ENCODE peak calls at places on chromosomes 5 and 9, in six cellular contexts. N is aorta, F is SK-N-MC, L is SJSA1, X is colonic mucosa, W is hepatocyte. G is an unnamed sample.
A peak's percentile ranks its signal among the peaks of the same experiment; 100 is the strongest.

GRCh38 chr9:136107155-136107952 is 11.3 kb downstream of the TMEM250 start:
- DNase-seq in F (no peak), L (no peak), W (no peak), X (peak; percentile 76), N (no peak), G (peak; percentile 82)

GRCh38 chr5:154136141-154136540 is 54.4 kb upstream of the GALNT10 start:
- DNase-seq in W (no peak), N (no peak), L (no peak), X (no peak), F (no peak), G (no peak)

GRCh38 chr5:142109356-142110045 is 922 bp downstream of the NDFIP1 start:
- DNase-seq in W (peak; percentile 32), X (peak; percentile 41), F (no peak), L (no peak), N (no peak), G (peak; percentile 14)

GRCh38 chr5:61228691-61229280 is 66.5 kb upstream of the SMIM15 start:
- DNase-seq in L (no peak), F (no peak), X (no peak), W (no peak), N (no peak), G (no peak)

GRCh38 chr5:93746406-93747056 is 5.1 kb upstream of the POU5F2 start:
- DNase-seq in F (no peak), N (no peak), L (no peak), X (no peak), W (no peak), G (no peak)

GRCh38 chr5:137672001-137672400 is 63.9 kb downstream of the KLHL3 start:
- DNase-seq in F (no peak), L (no peak), N (no peak), W (no peak), X (no peak), G (peak; percentile 10)

GRCh38 chr5:170108266-170108785 is 2.6 kb downstream of the FOXI1 start:
- DNase-seq in L (no peak), X (no peak), F (no peak), W (no peak), N (no peak), G (no peak)

GRCh38 chr9:85137606-85138150 is 468.1 kb downstream of the NTRK2 start:
- DNase-seq in L (no peak), W (no peak), F (no peak), X (no peak), N (no peak), G (no peak)

GRCh38 chr9:114272739-114273431 is 50.0 kb upstream of the ORM1 start:
- DNase-seq in N (peak; percentile 60), F (no peak), L (no peak), W (no peak), X (no peak), G (no peak)

GRCh38 chr5:759111-759741 is 25.3 kb downstream of the ZDHHC11B start:
- DNase-seq in N (peak; percentile 87), L (peak; percentile 49), W (peak; percentile 92), F (no peak), X (peak; percentile 84), G (peak; percentile 84)

GRCh38 chr5:90037646-90038045 is 371.9 kb downstream of the CETN3 start:
- DNase-seq in F (no peak), L (no peak), W (peak; percentile 15), X (no peak), N (no peak), G (no peak)
- H3K4me3 ChIP-seq in F (no peak overlapping the region), L (no peak overlapping the region), W (no peak overlapping the region), X (no peak overlapping the region), N (no peak overlapping the region), G (no peak overlapping the region)

DNA sequence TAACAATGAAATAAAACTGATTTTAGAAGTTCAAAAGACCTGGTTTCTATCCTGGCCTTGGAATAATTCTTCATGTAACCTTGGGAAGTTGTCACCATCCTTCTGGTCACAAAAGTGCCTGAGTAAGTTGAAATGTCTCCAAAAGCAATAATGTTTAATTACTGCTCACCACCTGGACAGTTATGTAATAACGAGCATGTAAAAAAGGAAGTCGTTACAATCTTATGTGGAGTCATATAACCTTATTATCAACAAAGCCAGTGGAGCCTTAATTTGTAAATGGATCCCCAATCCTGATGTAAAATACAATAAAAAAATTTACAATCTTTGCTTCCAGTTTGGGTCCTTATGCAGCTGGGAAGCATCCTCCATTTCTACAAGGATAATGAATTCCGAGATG is 64.2 kb upstream of the GPR151 start:
- DNase-seq in L (no peak), X (no peak), W (no peak), N (no peak), F (no peak), G (no peak)
- H3K4me3 ChIP-seq in L (no peak overlapping the region), X (no peak overlapping the region), W (no peak overlapping the region), N (no peak overlapping the region), F (no peak overlapping the region), G (no peak overlapping the region)

GRCh38 chr9:37415011-37415719 is 7.3 kb upstream of the GRHPR start:
- DNase-seq in W (peak; percentile 88), L (peak; percentile 66), N (peak; percentile 81), F (peak; percentile 16), X (peak; percentile 82), G (peak; percentile 78)
- H3K4me3 ChIP-seq in W (no peak overlapping the region), L (no peak overlapping the region), N (no peak overlapping the region), F (no peak overlapping the region), X (no peak overlapping the region), G (no peak overlapping the region)

GRCh38 chr5:131167615-131168014 is 2.6 kb upstream of the HINT1 start:
- DNase-seq in F (no peak), N (no peak), L (no peak), X (no peak), W (no peak), G (no peak)

GRCh38 chr5:131164931-131165727 is at the start of gene HINT1:
- DNase-seq in X (peak; percentile 95), F (peak; percentile 66), N (peak; percentile 97), W (peak; percentile 97), L (peak; percentile 94), G (peak; percentile 95)

GRCh38 chr5:131160134-131160533 is 4.9 kb downstream of the HINT1 start:
- DNase-seq in N (no peak), X (no peak), W (no peak), F (no peak), L (no peak), G (no peak)

GRCh38 chr5:131164161-131164930 is 710 bp downstream of the HINT1 start:
- DNase-seq in X (peak; percentile 74), L (peak; percentile 89), F (no peak), W (peak; percentile 81), N (peak; percentile 88), G (peak; percentile 73)

DNA sequence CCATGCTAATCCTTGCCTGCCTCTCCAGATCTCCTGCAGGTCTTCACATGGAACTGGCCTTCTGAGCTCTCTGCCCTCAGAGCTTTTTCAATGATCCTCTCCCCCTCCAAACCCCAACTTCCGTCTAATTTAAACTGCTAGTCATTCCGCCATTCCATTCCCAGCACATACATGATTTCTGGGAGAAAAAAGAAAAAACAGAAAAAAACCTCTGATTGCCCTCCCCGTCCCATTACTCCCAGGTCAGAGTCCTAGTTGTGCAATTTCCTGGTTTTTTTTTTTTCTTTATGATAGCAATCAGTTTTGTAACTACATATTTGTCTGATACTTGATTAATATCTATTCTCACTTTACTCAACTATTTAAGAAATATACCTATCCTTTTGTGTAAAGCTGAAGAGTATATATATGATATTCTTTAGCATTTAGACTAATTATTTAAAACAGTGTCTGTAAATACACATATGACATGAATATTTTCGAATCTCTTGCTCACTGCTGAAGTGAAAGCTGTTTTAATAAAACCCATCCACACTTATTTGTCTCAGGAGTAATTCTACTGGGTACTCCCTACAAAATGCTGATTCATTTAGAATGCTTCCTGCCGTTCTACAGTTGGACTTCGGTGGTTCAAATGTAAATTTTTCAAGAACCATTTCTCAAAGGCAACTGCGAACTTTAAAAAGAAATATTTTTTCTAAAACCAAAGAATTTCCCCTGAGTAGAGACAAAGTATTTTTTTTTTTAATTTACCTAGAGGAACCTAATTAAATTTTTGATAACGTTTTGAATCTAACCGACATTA is 1.5 kb downstream of the HINT1 start:
- DNase-seq in W (peak; percentile 26), F (no peak), X (no peak), L (peak; percentile 50), N (no peak), G (no peak)
- H3K4me3 ChIP-seq in W (peak overlapping the region; percentile 43), F (peak overlapping the region; percentile 87), X (peak overlapping the region; percentile 71), L (peak overlapping the region; percentile 77), N (no peak overlapping the region), G (peak overlapping the region; percentile 78)

DNA sequence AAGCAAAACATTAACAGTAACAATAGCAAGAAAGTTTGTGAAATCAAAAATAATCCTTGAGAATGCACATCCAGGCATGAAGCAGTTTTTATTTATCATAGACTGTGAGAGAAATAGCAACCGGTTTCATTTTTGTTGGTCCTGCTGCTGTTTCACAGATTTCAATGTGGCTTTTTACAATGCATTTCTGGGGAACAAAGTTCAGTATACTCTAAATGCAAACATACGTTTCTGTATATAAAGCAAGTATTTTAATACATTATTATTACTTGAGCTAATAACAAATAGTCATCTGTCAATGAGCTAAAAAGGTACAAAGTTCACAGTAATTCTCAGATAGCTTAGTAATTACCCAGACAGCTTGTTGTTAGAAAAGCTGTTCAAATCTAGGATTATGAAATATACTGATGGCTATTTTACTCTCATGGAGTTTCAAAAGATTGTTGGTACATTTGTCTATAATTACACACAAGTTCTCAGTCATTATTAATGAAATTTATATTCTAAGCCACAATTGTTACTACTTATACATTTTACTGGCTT is 50.8 kb downstream of the PBX3 start:
- DNase-seq in L (no peak), W (no peak), X (no peak), N (no peak), F (no peak), G (no peak)
- H3K4me3 ChIP-seq in L (no peak overlapping the region), W (no peak overlapping the region), X (no peak overlapping the region), N (no peak overlapping the region), F (peak overlapping the region; percentile 46), G (no peak overlapping the region)

GRCh38 chr5:102922839-102923477 is 167.9 kb downstream of the PAM start:
- DNase-seq in W (no peak), X (no peak), F (no peak), N (no peak), L (no peak), G (peak; percentile 14)
- H3K4me3 ChIP-seq in W (no peak overlapping the region), X (no peak overlapping the region), F (no peak overlapping the region), N (no peak overlapping the region), L (no peak overlapping the region), G (no peak overlapping the region)

DNA sequence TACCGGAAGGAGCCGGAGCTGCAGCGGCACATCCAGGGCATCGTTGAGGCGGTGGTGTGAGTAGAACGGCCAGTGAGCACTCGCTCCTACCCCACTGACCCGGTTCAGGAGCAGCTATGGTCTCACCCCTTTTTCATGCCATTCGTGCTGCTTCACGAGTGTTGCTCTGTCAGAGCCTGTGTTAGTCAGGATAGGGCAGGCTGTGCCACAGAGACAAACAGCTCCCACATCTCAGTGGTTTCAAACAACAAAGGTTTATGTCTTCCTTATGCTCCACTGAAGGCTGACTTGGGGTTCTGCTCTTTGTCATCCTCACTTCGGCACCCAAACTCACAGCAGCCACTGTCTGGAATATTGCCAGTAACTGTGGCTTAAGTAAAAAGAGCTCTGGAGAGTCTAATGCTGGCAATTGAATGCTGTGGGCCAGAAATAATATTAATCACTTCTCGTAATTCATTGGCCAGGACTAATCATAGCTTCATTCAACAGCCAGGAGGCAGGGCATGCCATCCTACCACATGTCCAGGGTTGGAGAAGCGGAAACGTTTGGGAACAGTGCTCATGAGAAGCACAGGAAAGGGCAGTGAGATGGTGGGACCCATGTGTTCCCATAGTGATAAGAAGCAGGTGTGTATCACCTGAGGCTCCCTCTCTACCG is 28.5 kb downstream of the ARHGEF37 start:
- DNase-seq in N (no peak), L (no peak), W (no peak), X (no peak), F (no peak), G (no peak)
- H3K4me3 ChIP-seq in N (no peak overlapping the region), L (no peak overlapping the region), W (no peak overlapping the region), X (no peak overlapping the region), F (no peak overlapping the region), G (no peak overlapping the region)

GRCh38 chr5:132413567-132413966 is 44.1 kb downstream of the SLC22A5 start:
- DNase-seq in X (no peak), F (no peak), W (no peak), L (no peak), N (no peak), G (no peak)
- H3K4me3 ChIP-seq in X (no peak overlapping the region), F (no peak overlapping the region), W (no peak overlapping the region), L (no peak overlapping the region), N (no peak overlapping the region), G (no peak overlapping the region)